ENCODE peak calls at places on chromosome 16, in five cellular contexts. I is adrenal gland; C is stomach; W is activated T-helper 1 cell treated with anti-CD3 and anti-CD28 coated beads, Interleukin-12 subunit alpha, Interleukin-12 subunit beta, Interleukin-2, Interleukin-4 antibody, amounts not matched to agents 30 ng/mL and 10 ng/mL and 1 ng/mL, durations not matched to agents 14 hours and 24 hours and 36 hours; S is NT2/D1. V is an unnamed sample.

GRCh38 chr16:23420011-23420410 is 33.0 kb downstream of the COG7 start:
- DNase-seq in C (no peak), S (no peak), I (no peak), W (no peak), V (no peak)

GRCh38 chr16:74480150-74481029 is 59.1 kb upstream of the CLEC18B start:
- DNase-seq in S (no peak), C (peak; percentile 49), I (no peak), W (no peak), V (peak; percentile 65)

GRCh38 chr16:17951273-17951845 is 385.2 kb downstream of the NPIPA8 start:
- DNase-seq in C (no peak), S (no peak), I (no peak), W (no peak), V (no peak)

GRCh38 chr16:56625140-56625942 is at the start of gene MT1E:
- DNase-seq in C (peak; percentile 93), S (no peak), I (peak; percentile 84), W (peak; percentile 71), V (peak; percentile 90)

GRCh38 chr16:85422374-85423185 is 190.5 kb upstream of the GSE1 start:
- DNase-seq in W (no peak), S (no peak), I (no peak), C (peak; percentile 95), V (peak; percentile 90)

GRCh38 chr16:46763147-46763546 is 15.0 kb upstream of the MYLK3 start:
- DNase-seq in I (no peak), C (no peak), W (no peak), S (no peak), V (no peak)

GRCh38 chr16:67326472-67327309 is at the start of the genes KCTD19 and LRRC36:
- DNase-seq in S (peak; percentile 85), I (peak; percentile 41), W (peak; percentile 34), C (peak; percentile 78), V (peak; percentile 85)

GRCh38 chr16:84933774-84934571 is 77.4 kb downstream of the ZDHHC7 start:
- DNase-seq in C (no peak), W (no peak), I (peak; percentile 94), S (no peak), V (peak; percentile 51)

GRCh38 chr16:23650674-23651073 is 9.4 kb downstream of the DCTN5 start:
- DNase-seq in S (no peak), W (no peak), I (no peak), C (no peak), V (no peak)

V was measured in mucosa of descending colon.